ENCODE peak calls at places on chromosomes 13 and 19, in seven cellular contexts. M is CD4-positive, alpha-beta memory T cell; K is psoas muscle; E is left ventricle myocardium inferior; W is stomach; S is GM23248; O is SK-N-SH. Z is an unnamed sample. For H3K4me1, the result is how much of the 10 kb centered on the place peaks cover.

GRCh38 chr13:90493667-90494066 is 853.8 kb upstream of the MIR17HG start:
- DNase-seq in M (no peak), E (no peak), K (no peak), W (no peak), S (no peak), O (no peak), Z (no peak)

GRCh38 chr19:55528030-55528801 is 8.7 kb downstream of the SBK2 start:
- DNase-seq in O (peak), S (peak), M (no peak), E (no peak), K (no peak), W (no peak), Z (no peak)

GRCh38 chr19:12666305-12667048 is at the start of the genes MAN2B1 and WDR83:
- DNase-seq in K (peak), W (peak), E (peak), O (peak), S (peak), M (peak), Z (peak)

GRCh38 chr13:94433055-94433947 is 46.2 kb downstream of the DCT start:
- DNase-seq in S (no peak), E (no peak), O (no peak), W (no peak), M (no peak), K (no peak), Z (peak)

GRCh38 chr19:56974554-56975207 is 134.2 kb upstream of the PEG3 start:
- DNase-seq in S (no peak), E (no peak), M (no peak), W (no peak), K (no peak), O (no peak), Z (no peak)

GRCh38 chr13:45333973-45334922 is 6.7 kb downstream of the TPT1 start:
- DNase-seq in S (peak), E (no peak), O (no peak), K (no peak), M (peak), W (no peak), Z (no peak)

GRCh38 chr13:30340367-30341184 is 33.2 kb upstream of the KATNAL1 start:
- DNase-seq in S (peak), E (peak), M (no peak), W (no peak), O (peak), K (peak), Z (peak)

GRCh38 chr13:99893567-99893966 is 78.0 kb downstream of the ZIC5 start:
- DNase-seq in O (no peak), S (no peak), K (no peak), E (no peak), W (no peak), M (no peak), Z (no peak)

GRCh38 chr19:4866595-4867424 is 657 bp downstream of the PLIN3 start:
- DNase-seq in E (peak), W (peak), K (peak), S (peak), O (peak), M (peak), Z (peak)

GRCh38 chr19:40398417-40399056 is 8.6 kb upstream of the HIPK4 start:
- DNase-seq in M (peak), W (peak), E (peak), O (peak), K (no peak), S (peak), Z (no peak)

GRCh38 chr13:49561064-49561410 is 24.3 kb downstream of the RCBTB1 start:
- DNase-seq in K (no peak), S (no peak), E (no peak), M (no peak), O (peak), W (no peak), Z (peak)

GRCh38 chr13:92074658-92075057 is 676.2 kb downstream of the GPC5 start:
- DNase-seq in K (no peak), M (no peak), S (no peak), E (no peak), O (peak), W (no peak), Z (peak)

GRCh38 chr19:53655042-53655665 is 23.4 kb downstream of the DPRX start:
- DNase-seq in S (no peak), K (no peak), O (no peak), E (no peak), M (no peak), W (no peak), Z (no peak)

GRCh38 chr13:65882810-65883209 is 1347.3 kb downstream of the PCDH9 start:
- DNase-seq in M (no peak), E (no peak), W (no peak), S (no peak), O (no peak), K (no peak), Z (no peak)

GRCh38 chr13:114073881-114074551 is 58.4 kb downstream of the RASA3 start:
- DNase-seq in W (no peak), E (no peak), S (no peak), M (no peak), K (no peak), O (no peak), Z (no peak)

GRCh38 chr19:31351212-31352193 is 2.3 kb upstream of the TSHZ3 start:
- DNase-seq in M (no peak), W (no peak), O (peak), E (peak), S (peak), K (peak), Z (peak)

GRCh38 chr13:75050419-75051066 is 431.4 kb downstream of the TBC1D4 start:
- DNase-seq in K (no peak), W (no peak), M (no peak), S (peak), O (no peak), E (no peak), Z (peak)

GRCh38 chr13:99626461-99627082 is 125.3 kb downstream of the TM9SF2 start:
- DNase-seq in W (no peak), S (peak), M (no peak), O (no peak), K (no peak), E (no peak), Z (no peak)

GRCh38 chr13:93502987-93503386 is 276.4 kb downstream of the GPC6 start:
- DNase-seq in O (no peak), M (no peak), W (no peak), K (no peak), S (peak), E (no peak), Z (no peak)

GRCh38 chr19:49672131-49672919 is 4.7 kb upstream of the PRMT1 start:
- DNase-seq in M (peak), K (peak), S (peak), E (peak), W (peak), O (peak), Z (peak)

GRCh38 chr19:48696353-48697010 is 711 bp downstream of the FUT2 start:
- DNase-seq in W (peak), K (no peak), E (no peak), S (peak), M (no peak), O (no peak), Z (no peak)

GRCh38 chr13:45503658-45504057 is 38.9 kb downstream of the COG3 start:
- DNase-seq in M (no peak), E (no peak), K (no peak), W (no peak), S (no peak), O (no peak), Z (no peak)

GRCh38 chr13:50916701-50917184 is 7.2 kb downstream of the RNASEH2B start:
- DNase-seq in S (no peak), E (peak), M (peak), O (no peak), K (no peak), W (no peak), Z (no peak)

GRCh38 chr19:48216933-48217332 is 38.8 kb downstream of the CARD8 start:
- DNase-seq in K (no peak), S (no peak), O (no peak), W (no peak), M (no peak), E (no peak), Z (no peak)

GRCh38 chr19:15628236-15629002 is 12.3 kb upstream of the CYP4F3 start:
- DNase-seq in S (no peak), M (no peak), K (no peak), E (no peak), O (no peak), W (no peak), Z (no peak)

GRCh38 chr13:106714271-106714670 is 146.3 kb upstream of the ARGLU1 start:
- DNase-seq in M (no peak), O (no peak), W (no peak), K (no peak), S (no peak), E (no peak), Z (no peak)

GRCh38 chr13:50715402-50716146 is 127.9 kb downstream of the DLEU7 start:
- DNase-seq in K (peak), W (no peak), M (no peak), O (no peak), S (no peak), E (peak), Z (no peak)

GRCh38 chr13:24307211-24308067 is 1.9 kb upstream of the C1QTNF9 start:
- DNase-seq in W (peak), E (no peak), O (no peak), S (no peak), M (no peak), K (no peak), Z (no peak)

GRCh38 chr19:8004723-8005513 is 523 bp downstream of the ELAVL1 start:
- DNase-seq in E (no peak), W (no peak), K (no peak), S (peak), O (peak), M (peak), Z (peak)

GRCh38 chr13:94858856-94859811 is 146.8 kb upstream of the SOX21 start:
- DNase-seq in K (peak), O (no peak), M (no peak), W (peak), S (no peak), E (peak), Z (no peak)

GRCh38 chr13:24784319-24784718 is 20.4 kb downstream of the RNF17 start:
- DNase-seq in E (no peak), K (no peak), M (no peak), W (no peak), S (peak), O (no peak), Z (no peak)

GRCh38 chr19:47013041-47013517 is 6.6 kb upstream of the NPAS1 start:
- DNase-seq in K (peak), E (peak), M (peak), W (peak), O (peak), S (peak), Z (peak)

GRCh38 chr19:12163841-12164240 is 945 bp downstream of the ZNF136 start:
- DNase-seq in S (peak), W (no peak), E (no peak), M (no peak), O (peak), K (no peak), Z (no peak)

GRCh38 chr13:97307882-97308624 is 85.9 kb downstream of the MBNL2 start:
- DNase-seq in O (peak), K (no peak), W (no peak), S (peak), M (no peak), E (peak), Z (peak)

GRCh38 chr13:76936736-76937135 is 11.6 kb upstream of the ACOD1 start:
- DNase-seq in O (no peak), S (peak), K (no peak), M (no peak), E (no peak), W (no peak), Z (no peak)

GRCh38 chr19:42184401-42184861 is 33.0 kb downstream of the DEDD2 start:
- DNase-seq in K (peak), S (peak), W (peak), E (peak), M (peak), O (peak), Z (peak)

GRCh38 chr13:74145249-74145970 is 11.2 kb upstream of the KLF12 start:
- DNase-seq in O (peak), E (no peak), M (no peak), K (no peak), W (no peak), S (peak), Z (peak)

GRCh38 chr13:61664821-61665705 is 249.4 kb upstream of the PCDH20 start:
- DNase-seq in S (no peak), M (no peak), W (peak), K (no peak), E (no peak), O (no peak), Z (peak)

GRCh38 chr19:3664879-3665642 is 35.2 kb downstream of the PIP5K1C start:
- DNase-seq in K (no peak), E (no peak), S (no peak), O (no peak), M (peak), W (no peak), Z (no peak)
- H3K4me1 ChIP-seq in K (under half), E (half or more), S (under half), O (under half), M (under half), W (under half), Z (under half)

GRCh38 chr13:110231348-110232047 is 75.5 kb downstream of the COL4A1 start:
- DNase-seq in S (no peak), K (no peak), W (no peak), E (no peak), O (no peak), M (no peak), Z (no peak)

GRCh38 chr13:110233181-110233641 is 73.7 kb downstream of the COL4A1 start:
- DNase-seq in M (no peak), E (peak), K (peak), S (peak), W (no peak), O (peak), Z (no peak)

GRCh38 chr13:110232756-110233155 is 74.2 kb downstream of the COL4A1 start:
- DNase-seq in E (no peak), W (no peak), O (no peak), K (no peak), S (peak), M (no peak), Z (peak)

GRCh38 chr13:110230661-110231347 is 76.2 kb downstream of the COL4A1 start:
- DNase-seq in E (no peak), W (no peak), M (no peak), O (no peak), K (no peak), S (no peak), Z (no peak)

GRCh38 chr13:110232146-110232545 is 74.8 kb downstream of the COL4A1 start:
- DNase-seq in E (no peak), O (no peak), M (no peak), W (no peak), S (no peak), K (no peak), Z (no peak)
- H3K4me1 ChIP-seq in E (half or more), O (under half), M (under half), W (under half), S (under half), K (under half), Z (under half)

DNA sequence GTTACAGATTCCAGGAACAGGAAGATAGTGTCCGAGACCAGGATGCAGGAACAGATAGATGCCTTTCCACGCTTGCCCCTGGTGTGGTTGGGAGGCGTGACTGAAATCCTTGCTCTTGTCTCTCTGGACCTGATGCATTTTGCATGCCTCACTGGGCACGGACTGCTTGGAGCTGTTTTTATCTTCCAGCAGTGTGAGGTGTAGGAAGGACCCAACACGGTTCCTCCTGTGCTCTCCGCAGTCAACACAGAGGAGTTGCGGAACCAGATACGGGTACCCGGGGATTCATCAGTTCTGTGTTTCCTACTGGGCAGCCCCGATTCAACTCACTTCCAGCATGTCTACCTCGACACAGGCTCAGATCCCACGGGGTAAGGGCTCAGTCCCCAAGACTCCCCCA is 6.5 kb downstream of the DOT1L start:
- DNase-seq in M (no peak), O (no peak), K (no peak), E (no peak), S (no peak), W (no peak), Z (no peak)
- H3K4me1 ChIP-seq in M (half or more), O (under half), K (half or more), E (half or more), S (half or more), W (half or more), Z (half or more)

DNA sequence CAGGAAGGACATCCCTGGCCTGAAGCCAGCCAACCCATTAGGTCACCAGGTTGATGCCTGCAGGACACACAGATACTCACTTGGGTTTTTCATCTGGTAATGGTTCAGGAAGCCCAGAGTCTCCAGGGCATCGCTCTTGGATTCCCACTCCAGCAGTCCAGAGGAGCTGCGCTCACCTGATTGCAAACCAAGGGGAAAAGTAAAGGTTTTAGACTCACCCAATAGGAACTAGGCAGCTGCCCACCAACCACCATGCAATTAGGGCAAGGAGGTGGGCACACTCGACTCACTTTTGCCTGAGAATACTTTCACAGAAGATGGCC is 5.7 kb upstream of the ECH1 start:
- DNase-seq in M (no peak), O (peak), E (no peak), S (no peak), K (no peak), W (no peak), Z (no peak)
- H3K4me1 ChIP-seq in M (under half), O (under half), E (under half), S (under half), K (half or more), W (half or more), Z (under half)

DNA sequence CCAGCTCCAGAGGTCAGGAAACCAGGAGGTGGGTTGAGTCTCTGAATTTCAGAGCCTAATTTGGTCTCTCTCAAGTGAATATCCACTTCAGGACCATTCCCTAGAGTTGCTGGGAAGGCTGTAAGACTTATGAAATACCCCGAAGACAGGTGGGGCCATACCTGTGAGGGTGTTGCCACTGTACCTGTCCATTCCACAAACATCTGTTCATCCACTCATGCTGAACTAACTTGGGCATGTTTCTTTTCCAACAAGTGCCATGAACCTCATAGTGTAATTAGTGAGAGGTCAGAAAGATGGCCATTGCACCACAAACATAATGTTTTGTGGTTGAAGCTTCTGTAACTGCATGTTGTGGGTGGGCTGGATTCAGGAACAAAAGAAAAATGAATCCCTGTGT is 7.8 kb downstream of the ILF3 start:
- DNase-seq in M (no peak), E (no peak), S (no peak), K (no peak), O (no peak), W (no peak), Z (no peak)
- H3K4me1 ChIP-seq in M (half or more), E (half or more), S (under half), K (under half), O (under half), W (half or more), Z (under half)

GRCh38 chr13:39037410-39037879 is 444 bp downstream of the PROSER1 start:
- DNase-seq in W (no peak), S (peak), O (no peak), E (no peak), K (no peak), M (peak), Z (no peak)
- H3K4me1 ChIP-seq in W (under half), S (under half), O (under half), E (half or more), K (under half), M (half or more), Z (under half)

GRCh38 chr13:48001127-48001881 is at the start of gene SUCLA2:
- DNase-seq in O (peak), K (peak), S (peak), W (peak), E (peak), M (peak), Z (peak)

GRCh38 chr13:47999973-48000372 is 1.1 kb downstream of the SUCLA2 start:
- DNase-seq in M (no peak), W (no peak), S (no peak), E (no peak), K (no peak), O (no peak), Z (no peak)

GRCh38 chr13:48000559-48001126 is 430 bp downstream of the SUCLA2 start:
- DNase-seq in O (no peak), M (no peak), K (no peak), S (peak), E (no peak), W (peak), Z (peak)

GRCh38 chr13:48006396-48006795 is 5.3 kb upstream of the SUCLA2 start:
- DNase-seq in O (no peak), S (peak), K (no peak), W (no peak), M (no peak), E (no peak), Z (no peak)

GRCh38 chr13:48004201-48004600 is 3.1 kb upstream of the SUCLA2 start:
- DNase-seq in W (no peak), M (no peak), K (no peak), E (no peak), S (no peak), O (no peak), Z (no peak)
- H3K4me1 ChIP-seq in W (under half), M (under half), K (under half), E (under half), S (under half), O (under half), Z (under half)

GRCh38 chr13:41052441-41052840 is 8.9 kb upstream of the WBP4 start:
- DNase-seq in K (no peak), O (no peak), W (no peak), M (no peak), S (peak), E (no peak), Z (no peak)

GRCh38 chr13:41056194-41056593 is 5.1 kb upstream of the WBP4 start:
- DNase-seq in W (no peak), K (no peak), M (no peak), E (no peak), O (no peak), S (no peak), Z (no peak)

GRCh38 chr13:41054212-41054877 is 7.0 kb upstream of the WBP4 start:
- DNase-seq in S (peak), W (no peak), E (no peak), K (no peak), M (peak), O (peak), Z (peak)

GRCh38 chr13:41054919-41055619 is 6.2 kb upstream of the WBP4 start:
- DNase-seq in E (no peak), K (no peak), M (no peak), W (no peak), O (peak), S (peak), Z (no peak)

GRCh38 chr13:41053384-41053826 is 7.9 kb upstream of the WBP4 start:
- DNase-seq in S (peak), M (no peak), E (no peak), K (no peak), O (no peak), W (no peak), Z (no peak)
- H3K4me1 ChIP-seq in S (half or more), M (under half), E (half or more), K (half or more), O (under half), W (half or more), Z (under half)

Z was measured in cardiac muscle cell.